ENCODE peak calls at places on chromosome 20, in ten cellular contexts. C, T, Q, W, I, L, N, Z, F and U are unnamed samples.

GRCh38 chr20:58271596-58272460 is 37.7 kb upstream of the RAB22A start:
- DNase-seq in C (no peak), N (no peak), Z (no peak), I (no peak), Q (no peak), F (peak), W (no peak), T (no peak), L (no peak), U (no peak)

GRCh38 chr20:33811763-33812672 is 870 bp downstream of the CHMP4B start:
- DNase-seq in Z (peak), I (peak), T (peak), Q (peak), N (peak), L (peak), W (peak), F (peak), C (peak), U (peak)

GRCh38 chr20:887137-887536 is 29.0 kb downstream of the ANGPT4 start:
- DNase-seq in L (no peak), W (no peak), C (no peak), I (no peak), Q (no peak), N (no peak), F (no peak), T (no peak), Z (no peak), U (no peak)

GRCh38 chr20:33862709-33863403 is 51.7 kb downstream of the CHMP4B start:
- DNase-seq in W (peak), C (peak), N (peak), I (peak), Z (peak), L (peak), F (peak), Q (peak), T (peak), U (no peak)

GRCh38 chr20:45967551-45968080 is 4.4 kb downstream of the ZNF335 start:
- DNase-seq in N (no peak), Z (no peak), C (no peak), W (no peak), Q (no peak), F (no peak), I (no peak), L (no peak), T (no peak), U (no peak)

GRCh38 chr20:40416274-40416673 is 272.8 kb downstream of the MAFB start:
- DNase-seq in I (no peak), N (no peak), W (no peak), F (no peak), Z (no peak), C (no peak), Q (no peak), T (no peak), L (no peak), U (no peak)

GRCh38 chr20:52552181-52552872 is 360.7 kb upstream of the ZFP64 start:
- DNase-seq in Q (peak), F (peak), Z (peak), I (peak), W (no peak), N (peak), C (peak), T (no peak), L (no peak), U (peak)

GRCh38 chr20:16803965-16804792 is 56.0 kb downstream of the OTOR start:
- DNase-seq in F (peak), Q (peak), T (peak), I (peak), W (peak), L (peak), C (peak), N (peak), Z (peak), U (no peak)

GRCh38 chr20:54002741-54003140 is 67.7 kb downstream of the BCAS1 start:
- DNase-seq in N (no peak), T (no peak), L (no peak), F (no peak), Q (no peak), I (no peak), W (no peak), Z (no peak), C (no peak), U (no peak)
- TF ChIP-seq CTCF in N (no peak), T (no peak), L (no peak), F (no peak), Q (no peak), I (no peak), W (no peak), Z (no peak), C (no peak), U (no peak)

GRCh38 chr20:38110525-38111178 is 54.4 kb downstream of the TGM2 start:
- DNase-seq in N (no peak), Q (no peak), F (no peak), C (no peak), T (no peak), W (no peak), Z (no peak), I (no peak), L (no peak), U (no peak)

GRCh38 chr20:38109025-38109541 is 56.0 kb downstream of the TGM2 start:
- DNase-seq in W (peak), Q (peak), C (peak), T (no peak), Z (peak), F (peak), I (no peak), L (no peak), N (peak), U (no peak)

GRCh38 chr20:38108438-38109024 is 56.5 kb downstream of the TGM2 start:
- DNase-seq in Q (peak), W (peak), T (no peak), L (no peak), N (peak), I (no peak), C (peak), F (peak), Z (peak), U (no peak)

GRCh38 chr20:38111366-38112232 is 53.5 kb downstream of the TGM2 start:
- DNase-seq in Z (no peak), C (no peak), W (no peak), N (no peak), Q (no peak), T (no peak), F (no peak), L (no peak), I (no peak), U (no peak)

GRCh38 chr20:38109657-38110524 is 55.2 kb downstream of the TGM2 start:
- DNase-seq in F (peak), T (no peak), Z (peak), L (peak), Q (peak), C (peak), N (peak), W (peak), I (no peak), U (peak)
- H3K4me3 ChIP-seq in F (no peak), T (no peak), Z (no peak), L (no peak), Q (no peak), C (no peak), N (no peak), W (no peak), I (no peak), U (no peak)

DNA sequence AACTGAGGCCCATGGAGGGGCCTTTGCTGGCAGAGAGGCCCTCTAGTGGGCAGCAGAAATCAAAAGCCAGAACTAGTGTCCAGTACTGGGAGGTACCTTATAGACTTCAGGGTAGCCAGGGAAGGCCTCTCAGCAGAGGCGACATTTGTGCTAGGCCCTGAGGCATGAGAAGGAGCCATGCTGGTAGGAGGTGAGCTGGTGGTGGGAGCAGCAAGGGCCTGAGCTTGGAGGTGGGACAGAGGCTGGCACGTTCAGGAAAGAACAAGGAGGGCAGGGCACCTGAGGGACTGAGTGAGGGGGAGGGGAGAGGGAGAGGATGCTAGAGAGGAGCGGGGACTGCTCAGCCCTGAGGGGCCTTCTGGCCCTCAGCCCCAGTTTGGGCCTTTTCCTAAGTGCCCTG is 36.6 kb downstream of the DLGAP4 start:
- DNase-seq in I (no peak), F (no peak), N (no peak), T (no peak), L (no peak), C (no peak), Q (no peak), W (no peak), Z (no peak), U (no peak)
- TF ChIP-seq CTCF in I (peak), F (no peak), N (no peak), T (no peak), L (no peak), C (no peak), Q (no peak), W (no peak), Z (no peak), U (no peak)

GRCh38 chr20:53706008-53706481 is 112.4 kb upstream of the ZNF217 start:
- DNase-seq in Z (no peak), F (peak), L (no peak), N (no peak), T (no peak), I (no peak), W (no peak), Q (peak), C (no peak), U (no peak)

GRCh38 chr20:53706511-53707031 is 112.9 kb upstream of the ZNF217 start:
- DNase-seq in W (no peak), C (peak), Z (peak), Q (peak), L (no peak), T (peak), N (peak), F (peak), I (no peak), U (no peak)

GRCh38 chr20:53711333-53712211 is 117.9 kb upstream of the ZNF217 start:
- DNase-seq in Z (no peak), T (no peak), W (no peak), C (no peak), L (no peak), Q (no peak), N (no peak), F (no peak), I (peak), U (no peak)

GRCh38 chr20:53708129-53708968 is 114.7 kb upstream of the ZNF217 start:
- DNase-seq in Z (no peak), T (peak), Q (peak), C (peak), L (no peak), N (peak), F (peak), W (no peak), I (no peak), U (peak)

DNA sequence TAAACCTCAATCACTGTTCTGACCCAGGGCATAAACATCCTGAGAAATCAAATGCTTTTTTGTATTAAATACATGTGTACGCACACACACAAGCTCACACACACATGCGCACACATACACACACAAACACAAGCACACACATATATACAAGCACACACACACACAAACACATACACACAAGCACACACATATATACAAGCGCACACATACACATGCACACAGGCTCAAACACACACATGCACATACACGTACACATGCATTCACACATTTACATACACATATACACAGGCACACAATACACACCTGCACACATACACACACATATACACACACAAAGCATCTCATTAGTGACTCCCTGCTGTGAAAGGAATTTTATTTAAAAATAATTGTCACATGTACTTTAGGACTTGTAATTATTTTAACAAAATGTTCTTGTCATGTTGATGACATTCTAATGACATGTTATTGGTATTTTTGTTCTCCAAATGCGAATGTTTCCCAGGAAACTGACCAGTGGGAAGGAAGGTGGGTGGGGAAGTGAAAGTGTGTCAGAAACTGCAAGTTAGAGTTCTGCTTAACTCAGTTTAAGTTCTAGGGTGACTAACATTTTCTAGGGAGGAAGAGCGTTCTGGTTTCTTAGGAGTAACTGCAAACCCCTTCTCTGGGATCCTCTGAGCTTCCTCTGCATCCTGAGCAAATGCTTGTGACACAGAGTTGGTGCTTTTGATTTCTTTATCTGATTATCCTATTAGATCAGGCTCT is 113.9 kb upstream of the ZNF217 start:
- DNase-seq in C (peak), W (no peak), L (no peak), Q (peak), N (peak), I (peak), T (no peak), Z (no peak), F (peak), U (no peak)
- H3K4me3 ChIP-seq in C (no peak), W (no peak), L (no peak), Q (peak), N (no peak), I (no peak), T (peak), Z (no peak), F (no peak), U (no peak)

DNA sequence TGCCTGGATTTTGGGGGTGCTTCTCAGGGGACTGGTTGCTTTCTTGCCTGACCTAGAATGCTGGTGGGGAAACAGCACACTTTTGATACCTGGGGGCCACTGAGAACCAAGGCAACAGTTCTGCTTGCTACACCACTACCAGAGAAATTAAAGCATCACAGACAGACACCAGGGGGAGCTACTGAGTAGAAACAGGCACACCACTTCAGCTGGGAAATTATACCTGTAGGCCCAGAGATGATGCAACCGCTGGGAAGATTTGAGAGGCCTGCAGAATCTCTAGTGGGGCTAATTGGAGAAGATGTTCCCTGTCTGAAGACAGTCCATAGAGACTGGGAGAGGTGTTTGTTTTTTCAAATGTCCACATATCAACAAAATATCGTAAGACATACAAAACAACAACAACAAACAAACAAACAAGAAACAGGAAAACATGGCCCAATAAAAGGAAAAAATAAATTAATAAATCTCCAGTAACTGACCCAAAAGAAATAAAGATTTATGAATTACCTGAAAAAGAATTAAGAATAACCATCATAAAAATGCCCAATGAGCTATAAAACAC is 129.4 kb upstream of the RIN2 start:
- DNase-seq in C (peak), W (no peak), F (peak), N (peak), T (peak), L (peak), I (peak), Q (peak), Z (peak), U (peak)
- TF ChIP-seq CTCF in C (peak), W (peak), F (peak), N (peak), T (peak), L (peak), I (peak), Q (peak), Z (peak), U (peak)

GRCh38 chr20:49288250-49288751 is 10.4 kb upstream of the ZNFX1 start:
- DNase-seq in N (no peak), F (no peak), Q (no peak), L (no peak), I (no peak), T (no peak), Z (no peak), C (no peak), W (no peak), U (no peak)

GRCh38 chr20:49285813-49286494 is 8.1 kb upstream of the ZNFX1 start:
- DNase-seq in I (no peak), C (no peak), W (no peak), L (no peak), T (no peak), N (no peak), Q (no peak), Z (no peak), F (no peak), U (no peak)

GRCh38 chr20:49287555-49288249 is 9.8 kb upstream of the ZNFX1 start:
- DNase-seq in Z (peak), F (peak), I (no peak), T (no peak), N (peak), C (peak), Q (peak), L (no peak), W (no peak), U (no peak)

GRCh38 chr20:49285233-49285668 is 7.4 kb upstream of the ZNFX1 start:
- DNase-seq in Q (no peak), W (no peak), T (no peak), F (no peak), N (no peak), C (no peak), I (no peak), L (no peak), Z (no peak), U (no peak)

DNA sequence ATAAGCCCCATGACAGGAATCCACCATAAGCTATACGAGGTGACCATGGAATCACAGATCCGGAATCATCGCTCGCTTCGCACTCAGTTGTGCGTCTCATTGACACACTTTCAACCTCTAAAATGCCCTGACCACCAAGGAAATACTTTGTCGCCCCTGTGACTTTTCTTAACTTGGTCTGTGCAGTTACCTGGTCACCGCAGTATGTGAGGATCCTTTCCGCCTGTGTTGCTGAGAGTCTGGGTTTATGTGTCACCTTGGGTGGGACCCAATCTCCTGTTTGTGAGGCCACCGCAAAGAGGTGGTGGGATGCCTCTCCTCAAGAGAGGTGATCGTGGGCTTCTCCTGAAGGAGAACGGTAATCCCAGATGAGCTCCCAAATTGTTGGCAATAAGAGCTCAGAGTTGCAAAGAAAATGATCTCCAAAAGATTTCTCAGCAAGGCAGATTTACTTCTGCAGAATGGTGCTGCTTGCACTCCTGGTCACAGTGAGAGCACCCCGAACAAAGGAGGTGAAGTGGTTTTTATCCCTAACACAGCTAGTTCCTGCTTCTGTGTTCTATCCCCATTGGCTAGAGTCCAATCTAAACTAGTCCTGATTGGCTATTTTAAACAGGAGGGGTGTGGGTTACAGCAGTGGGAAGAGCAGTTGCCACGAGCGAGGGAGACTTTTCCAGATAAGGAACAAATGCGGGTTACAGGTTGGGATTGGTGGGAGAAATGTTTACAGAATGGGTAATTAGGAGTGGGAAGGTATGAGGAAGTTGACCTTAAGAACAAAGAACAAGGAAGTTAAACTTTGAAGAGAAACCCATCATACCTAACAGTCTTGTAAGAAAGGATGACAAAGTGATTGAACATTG is 9.1 kb upstream of the ZNFX1 start:
- DNase-seq in F (peak), L (peak), W (no peak), C (peak), N (no peak), Z (no peak), I (peak), T (no peak), Q (peak), U (no peak)
- H3K4me3 ChIP-seq in F (peak), L (peak), W (no peak), C (no peak), N (no peak), Z (no peak), I (peak), T (peak), Q (peak), U (no peak)

GRCh38 chr20:24291066-24291465 is 178.4 kb upstream of the SYNDIG1 start:
- DNase-seq in W (no peak), F (no peak), T (peak), L (no peak), I (no peak), Z (no peak), C (no peak), N (no peak), Q (no peak), U (no peak)
- TF ChIP-seq CTCF in W (no peak), F (no peak), T (peak), L (no peak), I (peak), Z (no peak), C (no peak), N (no peak), Q (no peak), U (no peak)

GRCh38 chr20:21101453-21102251 is 4.5 kb downstream of the LINC00237 start:
- DNase-seq in F (no peak), Z (peak), Q (no peak), W (no peak), I (peak), C (no peak), N (no peak), T (no peak), L (no peak), U (no peak)

GRCh38 chr20:21099653-21100589 is 6.2 kb downstream of the LINC00237 start:
- DNase-seq in Z (peak), W (peak), T (no peak), I (peak), N (peak), Q (no peak), L (peak), C (peak), F (no peak), U (no peak)

GRCh38 chr20:21102252-21102609 is 3.9 kb downstream of the LINC00237 start:
- DNase-seq in C (no peak), L (no peak), T (no peak), F (no peak), N (no peak), Z (no peak), W (no peak), Q (no peak), I (peak), U (no peak)

GRCh38 chr20:21102691-21103311 is 3.4 kb downstream of the LINC00237 start:
- DNase-seq in L (no peak), Q (no peak), W (peak), I (peak), Z (peak), N (peak), T (no peak), C (no peak), F (no peak), U (no peak)

GRCh38 chr20:21100590-21101452 is 5.3 kb downstream of the LINC00237 start:
- DNase-seq in L (no peak), Z (peak), T (no peak), I (peak), F (no peak), Q (no peak), W (no peak), N (peak), C (peak), U (no peak)
- H3K4me3 ChIP-seq in L (peak), Z (peak), T (no peak), I (peak), F (no peak), Q (peak), W (peak), N (peak), C (no peak), U (no peak)

GRCh38 chr20:44723798-44724362 is 8.7 kb downstream of the CCN5 start:
- DNase-seq in T (no peak), Z (no peak), N (no peak), Q (no peak), W (no peak), L (no peak), C (no peak), I (no peak), F (no peak), U (no peak)
- TF ChIP-seq CTCF in T (no peak), Z (no peak), N (no peak), Q (no peak), W (no peak), L (no peak), C (no peak), I (no peak), F (no peak), U (no peak)